ENCODE peak calls at places on chromosomes 7 and 10, in nine cellular contexts. D is stomach, F is HCT116, S is sigmoid colon, Y is transverse colon, T is spleen, N is ovary, H is tibial nerve, Q is adrenal gland. O is an unnamed sample. For H3K9me3, the result is how much of the 10 kb centered on the place peaks cover.

GRCh38 chr10:99540673-99541531 is 8.2 kb downstream of the NKX2-3 start:
- DNase-seq in D (peak), F (no peak), S (peak), Y (peak), T (no peak), N (no peak), H (no peak), Q (no peak), O (no peak)

GRCh38 chr10:105239311-105240215 is 598.5 kb downstream of the SORCS3 start:
- DNase-seq in D (peak), F (no peak), S (no peak), Y (no peak), T (no peak), N (no peak), H (no peak), Q (no peak), O (no peak)

GRCh38 chr7:66047426-66047825 is 28.2 kb upstream of the ASL start:
- DNase-seq in D (no peak), F (peak), S (no peak), Y (no peak), T (no peak), N (no peak), H (no peak), Q (peak), O (no peak)

GRCh38 chr10:115665549-115665948 is 572.4 kb downstream of the ATRNL1 start:
- DNase-seq in D (no peak), F (no peak), S (no peak), Y (no peak), T (no peak), N (no peak), H (no peak), Q (no peak), O (no peak)

GRCh38 chr10:91163709-91164474 is 56.6 kb upstream of the PCGF5 start:
- DNase-seq in D (peak), F (peak), S (peak), Y (peak), T (peak), N (peak), H (peak), Q (peak), O (peak)

GRCh38 chr7:29442146-29442545 is 121.5 kb upstream of the PRR15 start:
- DNase-seq in D (no peak), F (peak), S (no peak), Y (no peak), T (no peak), N (no peak), H (no peak), Q (no peak), O (no peak)

GRCh38 chr7:4343272-4344000 is 338.7 kb upstream of the FOXK1 start:
- DNase-seq in D (no peak), F (no peak), S (no peak), Y (no peak), T (no peak), N (no peak), H (no peak), Q (no peak), O (no peak)

GRCh38 chr10:62748386-62748785 is 56.1 kb upstream of the ADO start:
- DNase-seq in D (no peak), F (no peak), S (no peak), Y (no peak), T (no peak), N (no peak), H (no peak), Q (no peak), O (no peak)

GRCh38 chr7:138618933-138619332 is 82.2 kb downstream of the SVOPL start:
- DNase-seq in D (no peak), F (no peak), S (no peak), Y (no peak), T (no peak), N (no peak), H (no peak), Q (no peak), O (no peak)

GRCh38 chr7:112789824-112790650 is at the start of gene TMEM168:
- DNase-seq in D (peak), F (peak), S (peak), Y (peak), T (peak), N (peak), H (peak), Q (peak), O (peak)
- H3K9me3 ChIP-seq in D (under half), F (under half), S (under half), Y (under half), T (under half), N (under half), H (under half), Q (under half), O (under half)

GRCh38 chr10:11307004-11307403 is 289.3 kb downstream of the CELF2 start:
- DNase-seq in D (no peak), F (no peak), S (no peak), Y (no peak), T (no peak), N (no peak), H (no peak), Q (no peak), O (no peak)
- TF ChIP-seq POLR2A in D (no peak), F (no peak), S (no peak), Y (no peak), T (no peak), N (no peak), H (no peak), Q (no peak), O (no peak)

DNA sequence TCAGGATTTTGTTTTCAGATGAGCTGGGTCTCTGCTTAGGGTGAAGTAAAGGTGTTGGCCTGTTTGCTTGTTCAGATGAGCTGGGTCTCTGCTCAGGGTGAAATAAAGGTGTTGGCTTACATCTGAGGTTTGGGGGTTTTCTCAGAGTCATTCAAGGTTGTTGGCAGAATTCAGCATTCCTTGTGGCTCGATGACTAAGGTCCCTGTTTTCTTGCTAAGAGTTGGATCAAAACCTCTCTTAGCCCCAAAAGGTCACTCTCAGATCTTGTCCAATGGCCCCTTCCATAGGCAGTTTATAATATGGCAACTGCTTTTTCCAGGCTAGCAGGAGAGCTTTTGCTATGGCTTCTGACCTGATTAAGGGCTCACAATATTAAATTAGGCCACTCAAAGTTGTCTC is 106.6 kb downstream of the ADAM22 start:
- DNase-seq in D (no peak), F (peak), S (no peak), Y (no peak), T (no peak), N (no peak), H (no peak), Q (no peak), O (no peak)
- TF ChIP-seq CTCF in D (no peak), F (no peak), S (no peak), Y (no peak), T (no peak), N (no peak), H (no peak), Q (no peak), O (no peak)

GRCh38 chr10:94631077-94631476 is 52.5 kb upstream of the CYP2C18 start:
- DNase-seq in D (no peak), F (no peak), S (no peak), Y (no peak), T (no peak), N (no peak), H (no peak), Q (no peak), O (no peak)
- H3K9me3 ChIP-seq in D (under half), F (under half), S (under half), Y (under half), T (under half), N (under half), H (under half), Q (under half), O (under half)

O was measured in gastrocnemius medialis.